ENCODE peak calls at places on chromosomes 13 and 19, in four cellular contexts. N is upper lobe of left lung, F is AG10803, B is GM10248. E is an unnamed sample.

GRCh38 chr13:92313382-92313781 is 913.2 kb upstream of the GPC6 start:
- DNase-seq in N (no peak), F (no peak), B (no peak), E (no peak)

GRCh38 chr19:1945899-1946298 is 4.9 kb downstream of the CSNK1G2 start:
- DNase-seq in N (peak; percentile 66), F (peak; percentile 33), B (no peak), E (peak; percentile 79)

GRCh38 chr19:56538254-56538760 is 441 bp upstream of the ZFP28 start:
- DNase-seq in N (peak; percentile 98), F (peak; percentile 87), B (peak; percentile 86), E (peak; percentile 92)

GRCh38 chr13:113818700-113819295 is 45.1 kb downstream of the GAS6 start:
- DNase-seq in N (peak; percentile 81), F (no peak), B (no peak), E (no peak)

GRCh38 chr13:31896427-31896826 is 135.1 kb upstream of the FRY start:
- DNase-seq in N (no peak), F (peak; percentile 97), B (peak; percentile 25), E (no peak)

GRCh38 chr13:87259479-87260083 is 411.6 kb upstream of the SLITRK5 start:
- DNase-seq in N (no peak), F (no peak), B (no peak), E (no peak)

GRCh38 chr19:7328647-7329046 is 20.1 kb upstream of the ARHGEF18 start:
- DNase-seq in N (no peak), F (no peak), B (peak; percentile 33), E (no peak)

GRCh38 chr19:46919324-46919723 is 58.5 kb downstream of the ARHGAP35 start:
- DNase-seq in N (no peak), F (peak; percentile 53), B (no peak), E (no peak)

GRCh38 chr13:27917121-27917947 is 2.5 kb upstream of the PDX1 start:
- DNase-seq in N (peak; percentile 54), F (no peak), B (peak; percentile 31), E (no peak)

DNA sequence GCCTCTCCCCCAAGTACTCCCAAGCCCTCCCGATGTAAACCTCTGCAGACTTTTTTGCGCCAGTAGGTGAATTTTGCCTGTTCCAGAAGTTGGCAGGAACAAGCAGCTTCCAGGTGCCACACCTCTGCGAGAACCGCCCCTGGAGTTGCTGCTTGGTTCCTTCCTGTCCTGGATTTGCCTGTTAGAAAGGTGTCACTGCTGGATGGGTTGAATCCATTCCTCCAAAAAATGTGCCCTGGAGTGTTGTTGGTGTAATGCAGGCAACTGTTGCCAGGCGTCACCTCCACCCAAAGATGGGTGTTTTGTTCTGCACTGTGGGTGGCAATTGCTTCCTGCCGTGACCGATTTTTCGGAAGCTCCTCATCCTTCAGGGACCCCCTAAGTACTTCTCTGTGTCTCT is 5.7 kb downstream of the PGPEP1 start:
- DNase-seq in N (no peak), F (no peak), B (no peak), E (no peak)
- TF ChIP-seq CTCF in N (no peak), F (no peak), B (no peak), E (peak; percentile 53)

GRCh38 chr13:41848435-41849255 is 112.3 kb downstream of the VWA8 start:
- DNase-seq in N (no peak), F (peak; percentile 36), B (no peak), E (no peak)
- TF ChIP-seq CTCF in N (no peak), F (no peak), B (no peak), E (no peak)

GRCh38 chr19:55087542-55087935 is 11.9 kb downstream of the EPS8L1 start:
- DNase-seq in N (no peak), F (peak; percentile 26), B (no peak), E (no peak)
- TF ChIP-seq CTCF in N (no peak), F (no peak), B (no peak), E (no peak)

GRCh38 chr13:101941095-101941777 is 460.6 kb downstream of the FGF14 start:
- DNase-seq in N (no peak), F (peak; percentile 14), B (no peak), E (no peak)
- TF ChIP-seq CTCF in N (no peak), F (peak; percentile 39), B (no peak), E (peak; percentile 55)

DNA sequence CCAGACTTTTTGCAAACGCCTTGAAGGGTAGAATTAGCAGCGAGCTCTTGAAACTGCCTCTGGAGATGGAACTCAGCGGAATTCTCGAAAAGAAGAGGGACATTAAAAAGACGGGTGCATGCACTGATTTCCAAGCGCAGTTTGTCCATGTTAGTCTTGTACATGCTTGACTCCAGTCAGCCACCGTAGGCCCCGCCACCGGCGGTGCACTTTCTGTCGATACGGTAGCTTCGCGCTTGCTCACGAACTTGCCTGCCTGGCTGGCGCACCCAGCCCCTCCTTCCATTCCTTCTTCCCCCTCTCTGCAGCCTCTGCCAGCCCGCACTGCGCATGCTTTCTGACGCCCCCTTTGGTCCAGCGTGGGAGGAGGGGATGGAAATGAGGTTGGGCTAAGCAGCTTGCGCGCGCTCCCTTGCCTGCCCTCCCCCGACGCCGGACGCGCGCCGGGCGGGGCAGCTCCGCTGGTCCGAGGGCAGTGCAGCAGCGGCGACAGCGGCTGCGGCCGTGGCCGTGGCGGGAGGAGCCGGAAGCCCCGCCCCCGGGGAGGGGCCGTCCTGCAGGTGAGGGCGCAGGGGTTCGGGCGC is at the start of gene ZNF575:
- DNase-seq in N (peak; percentile 96), F (peak; percentile 93), B (peak; percentile 92), E (peak; percentile 94)
- TF ChIP-seq CTCF in N (peak; percentile 23), F (no peak), B (no peak), E (no peak)

DNA sequence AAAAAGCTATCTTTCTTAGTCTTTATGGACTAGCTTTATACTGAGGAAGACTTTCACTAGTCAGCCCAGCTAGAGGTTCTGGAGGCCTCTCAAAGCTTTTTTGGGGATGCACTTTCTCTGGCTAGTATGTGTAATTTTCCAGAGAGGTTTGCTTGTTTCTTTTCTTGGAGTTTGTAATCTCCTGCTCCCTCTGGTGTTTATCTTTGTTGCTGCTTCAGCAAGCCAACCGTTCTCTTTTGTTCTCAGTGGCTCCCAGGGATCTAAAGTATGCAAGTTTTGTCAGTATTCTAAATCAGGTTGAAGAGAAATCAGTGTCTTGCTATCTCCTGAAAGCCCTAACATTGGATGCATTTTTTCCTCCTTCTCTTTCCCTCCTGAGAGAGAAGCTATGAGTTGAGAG is 121.1 kb upstream of the MYO16 start:
- DNase-seq in N (no peak), F (no peak), B (no peak), E (no peak)
- TF ChIP-seq CTCF in N (no peak), F (peak; percentile 18), B (no peak), E (peak; percentile 75)

GRCh38 chr19:11267316-11268085 is 5.2 kb upstream of the DOCK6 start:
- DNase-seq in N (no peak), F (no peak), B (no peak), E (no peak)
- TF ChIP-seq CTCF in N (no peak), F (no peak), B (no peak), E (no peak)